ENCODE peak calls at places on chromosome 18, in seven cellular contexts. E is H1, H is GM12891, Y is K562, L is HepG2, W is GM12892, T is GM12878. Z is an unnamed sample.
A peak's percentile ranks its signal among the peaks of the same experiment; 100 is the strongest.

GRCh38 chr18:6203791-6204190 is 210.9 kb downstream of the L3MBTL4 start:
- DNase-seq in E (no peak), H (no peak), Y (no peak), L (no peak), W (no peak), T (no peak), Z (no peak)

GRCh38 chr18:26579941-26580618 is 31.7 kb upstream of the KCTD1 start:
- DNase-seq in E (no peak), H (no peak), Y (no peak), L (peak; percentile 15), W (no peak), T (no peak), Z (no peak)

GRCh38 chr18:59238385-59238784 is 18.4 kb downstream of the GRP start:
- DNase-seq in E (no peak), H (no peak), Y (no peak), L (no peak), W (no peak), T (no peak), Z (no peak)

GRCh38 chr18:5158587-5158986 is 38.5 kb downstream of the AKAIN1 start:
- DNase-seq in E (no peak), H (no peak), Y (no peak), L (no peak), W (no peak), T (no peak), Z (no peak)

GRCh38 chr18:74353169-74353775 is 37.6 kb downstream of the C18orf63 start:
- DNase-seq in E (peak; percentile 13), H (no peak), Y (peak; percentile 52), L (peak; percentile 63), W (no peak), T (peak; percentile 24), Z (peak; percentile 35)

GRCh38 chr18:36903215-36903928 is 74.4 kb downstream of the KIAA1328 start:
- DNase-seq in E (no peak), H (no peak), Y (no peak), L (no peak), W (no peak), T (no peak), Z (no peak)

GRCh38 chr18:41737218-41737617 is 217.8 kb upstream of the PIK3C3 start:
- DNase-seq in E (no peak), H (no peak), Y (no peak), L (no peak), W (no peak), T (no peak), Z (no peak)

GRCh38 chr18:59823611-59824195 is 76.1 kb upstream of the PMAIP1 start:
- DNase-seq in E (peak; percentile 41), H (no peak), Y (peak; percentile 64), L (peak; percentile 60), W (no peak), T (no peak), Z (peak; percentile 64)

GRCh38 chr18:79927597-79928562 is 23.6 kb downstream of the SLC66A2 start:
- DNase-seq in E (no peak), H (no peak), Y (no peak), L (no peak), W (no peak), T (no peak), Z (no peak)

GRCh38 chr18:13218376-13219011 is at the start of gene LDLRAD4:
- DNase-seq in E (no peak), H (no peak), Y (no peak), L (no peak), W (no peak), T (no peak), Z (peak; percentile 77)

GRCh38 chr18:8424917-8425725 is 184.1 kb upstream of the RAB12 start:
- DNase-seq in E (peak; percentile 25), H (no peak), Y (no peak), L (peak; percentile 13), W (no peak), T (no peak), Z (peak; percentile 66)

GRCh38 chr18:37265382-37265781 is 300.2 kb downstream of the CELF4 start:
- DNase-seq in E (no peak), H (no peak), Y (no peak), L (no peak), W (no peak), T (no peak), Z (no peak)

GRCh38 chr18:9902832-9903231 is 11.0 kb upstream of the VAPA start:
- DNase-seq in E (no peak), H (no peak), Y (no peak), L (no peak), W (no peak), T (no peak), Z (no peak)

GRCh38 chr18:51051105-51051712 is 21.2 kb downstream of the SMAD4 start:
- DNase-seq in E (no peak), H (no peak), Y (peak; percentile 56), L (peak; percentile 33), W (no peak), T (no peak), Z (peak; percentile 47)

GRCh38 chr18:10776493-10776892 is 250.7 kb downstream of the NAPG start:
- DNase-seq in E (no peak), H (no peak), Y (no peak), L (no peak), W (no peak), T (no peak), Z (no peak)

GRCh38 chr18:68267583-68267982 is 447.3 kb downstream of the TMX3 start:
- DNase-seq in E (no peak), H (no peak), Y (no peak), L (no peak), W (no peak), T (no peak), Z (no peak)

GRCh38 chr18:13582283-13582682 is 144.1 kb downstream of the FAM210A start:
- DNase-seq in E (no peak), H (no peak), Y (no peak), L (no peak), W (no peak), T (no peak), Z (no peak)

GRCh38 chr18:31101148-31102019 is 837 bp downstream of the DSC2 start:
- DNase-seq in E (no peak), H (no peak), Y (peak; percentile 87), L (peak; percentile 37), W (no peak), T (no peak), Z (peak; percentile 33)

GRCh38 chr18:36380173-36380827 is 82.8 kb downstream of the FHOD3 start:
- DNase-seq in E (no peak), H (no peak), Y (no peak), L (no peak), W (no peak), T (no peak), Z (peak; percentile 42)

GRCh38 chr18:61753373-61753772 is 139.4 kb downstream of the RNF152 start:
- DNase-seq in E (no peak), H (no peak), Y (no peak), L (no peak), W (no peak), T (no peak), Z (no peak)

GRCh38 chr18:57125627-57126026 is 21.3 kb upstream of the BOD1L2 start:
- DNase-seq in E (no peak), H (no peak), Y (no peak), L (no peak), W (no peak), T (no peak), Z (no peak)

GRCh38 chr18:6107794-6108193 is 212.5 kb upstream of the TMEM200C start:
- DNase-seq in E (no peak), H (no peak), Y (no peak), L (no peak), W (no peak), T (no peak), Z (no peak)

GRCh38 chr18:54387631-54388030 is 29.9 kb downstream of the C18orf54 start:
- DNase-seq in E (no peak), H (no peak), Y (no peak), L (no peak), W (no peak), T (no peak), Z (no peak)

GRCh38 chr18:79410171-79410641 is 14.5 kb downstream of the NFATC1 start:
- DNase-seq in E (no peak), H (no peak), Y (no peak), L (no peak), W (no peak), T (no peak), Z (no peak)

GRCh38 chr18:29154196-29154757 is 977.3 kb upstream of the CDH2 start:
- DNase-seq in E (no peak), H (no peak), Y (no peak), L (no peak), W (no peak), T (no peak), Z (no peak)

GRCh38 chr18:32454667-32455066 is 16.0 kb downstream of the GAREM1 start:
- DNase-seq in E (no peak), H (no peak), Y (no peak), L (no peak), W (no peak), T (no peak), Z (no peak)

GRCh38 chr18:24426398-24427294 is at the start of gene IMPACT:
- DNase-seq in E (peak; percentile 81), H (peak; percentile 45), Y (peak; percentile 88), L (peak; percentile 38), W (peak; percentile 39), T (no peak), Z (peak; percentile 96)

GRCh38 chr18:10440874-10441273 is 13.6 kb upstream of the APCDD1 start:
- DNase-seq in E (no peak), H (no peak), Y (no peak), L (no peak), W (no peak), T (no peak), Z (no peak)

GRCh38 chr18:66792466-66792865 is 188.6 kb upstream of the CDH19 start:
- DNase-seq in E (peak; percentile 15), H (no peak), Y (no peak), L (no peak), W (no peak), T (no peak), Z (no peak)

GRCh38 chr18:77014538-77014937 is 118.0 kb downstream of the MBP start:
- DNase-seq in E (no peak), H (no peak), Y (no peak), L (no peak), W (no peak), T (no peak), Z (no peak)
- TF ChIP-seq TAF1 in E (no peak), H (no peak), Y (no peak), L (no peak), W (no peak), T (no peak), Z (no peak)

GRCh38 chr18:48879008-48879431 is 71.7 kb downstream of the SMAD7 start:
- DNase-seq in E (no peak), H (no peak), Y (no peak), L (no peak), W (no peak), T (no peak), Z (no peak)
- TF ChIP-seq TAF1 in E (no peak), H (no peak), Y (no peak), L (no peak), W (no peak), T (no peak), Z (no peak)

GRCh38 chr18:47574966-47575365 is 323.5 kb upstream of the SKOR2 start:
- DNase-seq in E (no peak), H (no peak), Y (no peak), L (peak; percentile 92), W (no peak), T (no peak), Z (no peak)
- TF ChIP-seq TAF1 in E (no peak), H (no peak), Y (no peak), L (no peak), W (no peak), T (no peak), Z (no peak)

DNA sequence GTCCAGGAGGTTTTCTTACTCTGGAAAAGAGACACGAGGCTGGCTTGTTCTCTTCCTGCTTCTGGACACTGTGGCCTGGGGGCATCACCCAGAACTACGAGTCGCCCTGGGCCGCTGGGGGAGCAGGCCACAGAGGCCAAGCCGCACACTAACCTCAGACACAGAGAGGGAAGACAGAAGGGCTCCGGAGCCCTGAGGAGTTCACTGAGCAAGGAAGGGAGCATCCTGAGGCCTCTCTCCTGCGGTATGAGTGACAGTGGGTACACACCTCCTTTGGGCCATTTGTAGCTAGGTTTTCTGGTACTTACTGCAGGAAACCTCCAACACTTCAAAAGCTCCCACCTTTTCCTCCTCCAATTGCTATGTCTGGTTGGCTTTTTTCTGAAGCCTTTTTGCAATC is 494.1 kb downstream of the DLGAP1 start:
- DNase-seq in E (no peak), H (no peak), Y (no peak), L (no peak), W (no peak), T (no peak), Z (no peak)
- TF ChIP-seq TAF1 in E (no peak), H (no peak), Y (no peak), L (no peak), W (no peak), T (no peak), Z (no peak)